ENCODE peak calls at places on chromosomes 11 and 22, in nine cellular contexts. One of them, this sample, is unnamed.
A peak's percentile ranks its signal among the peaks of the same experiment; 100 is the strongest.

GRCh38 chr11:108697872-108698473 is 33.1 kb downstream of the DDX10 start:
- DNase-seq in sigmoid colon: no peak
- DNase-seq in GM12891: peak; percentile 29
- DNase-seq in SK-N-SH: peak; percentile 59
- DNase-seq in prostate gland: peak; percentile 45
- DNase-seq in transverse colon: peak; percentile 29
- DNase-seq in spleen: no peak
- DNase-seq in K562: peak; percentile 26
- DNase-seq in endothelial cell of umbilical vein: peak; percentile 78
- DNase-seq in this sample: peak; percentile 29

GRCh38 chr11:103892603-103893002 is 143.8 kb upstream of the DDI1 start:
- DNase-seq in sigmoid colon: no peak
- DNase-seq in GM12891: no peak
- DNase-seq in SK-N-SH: no peak
- DNase-seq in prostate gland: no peak
- DNase-seq in transverse colon: no peak
- DNase-seq in spleen: no peak
- DNase-seq in K562: no peak
- DNase-seq in endothelial cell of umbilical vein: no peak
- DNase-seq in this sample: no peak

GRCh38 chr11:32435152-32435480 is 223 bp downstream of the WT1 start:
- DNase-seq in sigmoid colon: no peak
- DNase-seq in GM12891: no peak
- DNase-seq in SK-N-SH: no peak
- DNase-seq in prostate gland: no peak
- DNase-seq in transverse colon: no peak
- DNase-seq in spleen: peak; percentile 71
- DNase-seq in K562: no peak
- DNase-seq in endothelial cell of umbilical vein: no peak
- DNase-seq in this sample: no peak

GRCh38 chr11:107683807-107684206 is 28.0 kb downstream of the SLN start:
- DNase-seq in sigmoid colon: no peak
- DNase-seq in GM12891: no peak
- DNase-seq in SK-N-SH: peak; percentile 24
- DNase-seq in prostate gland: no peak
- DNase-seq in transverse colon: no peak
- DNase-seq in spleen: no peak
- DNase-seq in K562: peak; percentile 48
- DNase-seq in endothelial cell of umbilical vein: no peak
- DNase-seq in this sample: no peak

GRCh38 chr22:45069925-45070324 is 60.1 kb upstream of the PHF21B start:
- DNase-seq in sigmoid colon: no peak
- DNase-seq in GM12891: no peak
- DNase-seq in SK-N-SH: no peak
- DNase-seq in prostate gland: no peak
- DNase-seq in transverse colon: no peak
- DNase-seq in spleen: no peak
- DNase-seq in K562: no peak
- DNase-seq in endothelial cell of umbilical vein: no peak
- DNase-seq in this sample: no peak

GRCh38 chr11:6799402-6799801 is at the start of gene OR6A2:
- DNase-seq in sigmoid colon: no peak
- DNase-seq in GM12891: no peak
- DNase-seq in SK-N-SH: no peak
- DNase-seq in prostate gland: no peak
- DNase-seq in transverse colon: no peak
- DNase-seq in spleen: no peak
- DNase-seq in K562: no peak
- DNase-seq in endothelial cell of umbilical vein: no peak
- DNase-seq in this sample: no peak

GRCh38 chr22:20463324-20464095 is 25.9 kb upstream of the SCARF2 start:
- DNase-seq in sigmoid colon: no peak
- DNase-seq in GM12891: no peak
- DNase-seq in SK-N-SH: no peak
- DNase-seq in prostate gland: no peak
- DNase-seq in transverse colon: no peak
- DNase-seq in spleen: peak; percentile 88
- DNase-seq in K562: no peak
- DNase-seq in endothelial cell of umbilical vein: no peak
- DNase-seq in this sample: no peak

GRCh38 chr11:128240546-128240945 is 346.8 kb downstream of the ETS1 start:
- DNase-seq in sigmoid colon: no peak
- DNase-seq in GM12891: no peak
- DNase-seq in SK-N-SH: no peak
- DNase-seq in prostate gland: no peak
- DNase-seq in transverse colon: no peak
- DNase-seq in spleen: no peak
- DNase-seq in K562: no peak
- DNase-seq in endothelial cell of umbilical vein: peak; percentile 95
- DNase-seq in this sample: no peak

DNA sequence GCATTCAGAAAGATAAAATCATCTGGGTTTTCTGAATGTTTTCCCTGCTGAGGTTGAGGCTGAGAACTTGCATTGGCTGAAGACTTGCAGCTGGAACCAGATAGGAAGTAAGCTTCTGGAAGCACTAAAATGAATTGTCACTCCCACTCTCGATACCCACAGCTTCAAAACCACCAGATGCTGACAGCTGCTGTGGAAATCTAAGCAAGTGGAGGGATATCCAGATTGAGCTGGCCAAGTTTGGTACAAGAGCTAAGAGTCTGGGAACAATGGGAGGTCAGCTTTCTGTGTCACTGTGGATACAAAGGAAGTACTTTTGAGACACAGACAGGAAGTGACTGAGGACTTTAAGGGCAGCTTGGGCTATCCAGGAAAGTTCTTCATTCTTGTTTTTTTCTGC is 51.3 kb upstream of the CD44 start:
- DNase-seq in sigmoid colon: no peak
- DNase-seq in GM12891: no peak
- DNase-seq in SK-N-SH: no peak
- DNase-seq in prostate gland: no peak
- DNase-seq in transverse colon: no peak
- DNase-seq in spleen: no peak
- DNase-seq in K562: no peak
- DNase-seq in endothelial cell of umbilical vein: peak; percentile 49
- DNase-seq in this sample: no peak
- TF ChIP-seq POLR2AphosphoS5 in sigmoid colon: peak; percentile 21
- TF ChIP-seq POLR2AphosphoS5 in GM12891: no peak
- TF ChIP-seq POLR2AphosphoS5 in SK-N-SH: no peak
- TF ChIP-seq POLR2AphosphoS5 in prostate gland: no peak
- TF ChIP-seq POLR2AphosphoS5 in transverse colon: peak; percentile 25
- TF ChIP-seq POLR2AphosphoS5 in spleen: no peak
- TF ChIP-seq POLR2AphosphoS5 in K562: no peak
- TF ChIP-seq POLR2AphosphoS5 in endothelial cell of umbilical vein: peak; percentile 39
- TF ChIP-seq POLR2AphosphoS5 in this sample: no peak

GRCh38 chr11:129365816-129366215 is 9.8 kb upstream of the BARX2 start:
- DNase-seq in sigmoid colon: no peak
- DNase-seq in GM12891: no peak
- DNase-seq in SK-N-SH: no peak
- DNase-seq in prostate gland: no peak
- DNase-seq in transverse colon: no peak
- DNase-seq in spleen: no peak
- DNase-seq in K562: no peak
- DNase-seq in endothelial cell of umbilical vein: no peak
- DNase-seq in this sample: no peak
- TF ChIP-seq POLR2AphosphoS5 in sigmoid colon: no peak
- TF ChIP-seq POLR2AphosphoS5 in GM12891: no peak
- TF ChIP-seq POLR2AphosphoS5 in SK-N-SH: no peak
- TF ChIP-seq POLR2AphosphoS5 in prostate gland: no peak
- TF ChIP-seq POLR2AphosphoS5 in transverse colon: no peak
- TF ChIP-seq POLR2AphosphoS5 in spleen: no peak
- TF ChIP-seq POLR2AphosphoS5 in K562: no peak
- TF ChIP-seq POLR2AphosphoS5 in endothelial cell of umbilical vein: no peak
- TF ChIP-seq POLR2AphosphoS5 in this sample: no peak

GRCh38 chr11:77604281-77604680 is 14.5 kb downstream of the AQP11 start:
- DNase-seq in sigmoid colon: no peak
- DNase-seq in GM12891: no peak
- DNase-seq in SK-N-SH: no peak
- DNase-seq in prostate gland: no peak
- DNase-seq in transverse colon: no peak
- DNase-seq in spleen: no peak
- DNase-seq in K562: no peak
- DNase-seq in endothelial cell of umbilical vein: no peak
- DNase-seq in this sample: no peak

GRCh38 chr11:77596626-77597025 is 6.9 kb downstream of the AQP11 start:
- DNase-seq in sigmoid colon: no peak
- DNase-seq in GM12891: no peak
- DNase-seq in SK-N-SH: no peak
- DNase-seq in prostate gland: no peak
- DNase-seq in transverse colon: no peak
- DNase-seq in spleen: no peak
- DNase-seq in K562: no peak
- DNase-seq in endothelial cell of umbilical vein: no peak
- DNase-seq in this sample: no peak

GRCh38 chr11:77598195-77598594 is 8.4 kb downstream of the AQP11 start:
- DNase-seq in sigmoid colon: no peak
- DNase-seq in GM12891: no peak
- DNase-seq in SK-N-SH: no peak
- DNase-seq in prostate gland: peak; percentile 41
- DNase-seq in transverse colon: no peak
- DNase-seq in spleen: no peak
- DNase-seq in K562: no peak
- DNase-seq in endothelial cell of umbilical vein: no peak
- DNase-seq in this sample: no peak

DNA sequence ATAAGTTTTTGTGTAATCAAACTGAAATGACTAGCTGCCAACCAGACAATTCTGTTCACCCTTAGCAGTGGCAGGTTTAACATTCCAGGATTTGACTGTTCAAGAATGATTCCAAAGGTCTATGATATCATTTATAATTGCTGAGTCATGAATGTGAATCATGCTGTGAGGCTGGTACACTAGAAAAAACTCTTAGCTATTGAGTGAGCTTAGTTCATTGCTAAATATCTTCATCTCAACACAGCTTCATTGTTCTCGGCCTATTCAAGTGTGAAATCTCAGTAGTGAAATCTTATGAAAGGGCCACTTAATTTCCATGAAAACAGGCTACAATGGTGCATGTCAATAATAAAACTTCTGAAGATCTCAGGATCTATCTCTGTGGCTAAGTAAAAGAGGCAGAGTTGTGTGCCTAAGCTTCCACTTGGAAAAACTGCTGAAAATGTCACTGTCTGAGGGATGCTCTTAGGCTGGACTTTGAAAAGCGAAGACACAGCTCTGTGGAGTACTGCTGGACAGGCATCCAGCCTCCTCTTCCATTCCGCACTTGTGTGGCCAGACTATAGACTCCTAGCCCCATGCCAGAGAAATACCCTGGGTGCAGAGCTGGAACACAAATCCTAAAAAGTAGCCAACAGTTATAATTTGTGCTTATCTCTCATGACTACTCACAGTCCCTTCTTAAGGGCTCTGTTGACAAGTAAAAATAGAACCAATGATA is 12.8 kb downstream of the AQP11 start:
- DNase-seq in sigmoid colon: no peak
- DNase-seq in GM12891: no peak
- DNase-seq in SK-N-SH: no peak
- DNase-seq in prostate gland: no peak
- DNase-seq in transverse colon: no peak
- DNase-seq in spleen: no peak
- DNase-seq in K562: peak; percentile 21
- DNase-seq in endothelial cell of umbilical vein: peak; percentile 75
- DNase-seq in this sample: no peak
- TF ChIP-seq POLR2AphosphoS5 in sigmoid colon: no peak
- TF ChIP-seq POLR2AphosphoS5 in GM12891: no peak
- TF ChIP-seq POLR2AphosphoS5 in SK-N-SH: peak; percentile 41
- TF ChIP-seq POLR2AphosphoS5 in prostate gland: no peak
- TF ChIP-seq POLR2AphosphoS5 in transverse colon: peak; percentile 43
- TF ChIP-seq POLR2AphosphoS5 in spleen: no peak
- TF ChIP-seq POLR2AphosphoS5 in K562: no peak
- TF ChIP-seq POLR2AphosphoS5 in endothelial cell of umbilical vein: no peak
- TF ChIP-seq POLR2AphosphoS5 in this sample: no peak

GRCh38 chr11:120562806-120563425 is 51.4 kb downstream of the GRIK4 start:
- DNase-seq in sigmoid colon: no peak
- DNase-seq in GM12891: no peak
- DNase-seq in SK-N-SH: no peak
- DNase-seq in prostate gland: no peak
- DNase-seq in transverse colon: no peak
- DNase-seq in spleen: peak; percentile 48
- DNase-seq in K562: no peak
- DNase-seq in endothelial cell of umbilical vein: no peak
- DNase-seq in this sample: no peak

GRCh38 chr11:120564573-120565301 is 53.2 kb downstream of the GRIK4 start:
- DNase-seq in sigmoid colon: no peak
- DNase-seq in GM12891: peak; percentile 81
- DNase-seq in SK-N-SH: peak; percentile 68
- DNase-seq in prostate gland: no peak
- DNase-seq in transverse colon: no peak
- DNase-seq in spleen: peak; percentile 78
- DNase-seq in K562: peak; percentile 35
- DNase-seq in endothelial cell of umbilical vein: peak; percentile 45
- DNase-seq in this sample: peak; percentile 79

GRCh38 chr11:120566176-120566575 is 54.6 kb downstream of the GRIK4 start:
- DNase-seq in sigmoid colon: no peak
- DNase-seq in GM12891: no peak
- DNase-seq in SK-N-SH: no peak
- DNase-seq in prostate gland: no peak
- DNase-seq in transverse colon: no peak
- DNase-seq in spleen: no peak
- DNase-seq in K562: no peak
- DNase-seq in endothelial cell of umbilical vein: peak; percentile 77
- DNase-seq in this sample: no peak

GRCh38 chr11:120565436-120566155 is 54.0 kb downstream of the GRIK4 start:
- DNase-seq in sigmoid colon: peak; percentile 24
- DNase-seq in GM12891: no peak
- DNase-seq in SK-N-SH: no peak
- DNase-seq in prostate gland: no peak
- DNase-seq in transverse colon: no peak
- DNase-seq in spleen: no peak
- DNase-seq in K562: no peak
- DNase-seq in endothelial cell of umbilical vein: no peak
- DNase-seq in this sample: no peak

DNA sequence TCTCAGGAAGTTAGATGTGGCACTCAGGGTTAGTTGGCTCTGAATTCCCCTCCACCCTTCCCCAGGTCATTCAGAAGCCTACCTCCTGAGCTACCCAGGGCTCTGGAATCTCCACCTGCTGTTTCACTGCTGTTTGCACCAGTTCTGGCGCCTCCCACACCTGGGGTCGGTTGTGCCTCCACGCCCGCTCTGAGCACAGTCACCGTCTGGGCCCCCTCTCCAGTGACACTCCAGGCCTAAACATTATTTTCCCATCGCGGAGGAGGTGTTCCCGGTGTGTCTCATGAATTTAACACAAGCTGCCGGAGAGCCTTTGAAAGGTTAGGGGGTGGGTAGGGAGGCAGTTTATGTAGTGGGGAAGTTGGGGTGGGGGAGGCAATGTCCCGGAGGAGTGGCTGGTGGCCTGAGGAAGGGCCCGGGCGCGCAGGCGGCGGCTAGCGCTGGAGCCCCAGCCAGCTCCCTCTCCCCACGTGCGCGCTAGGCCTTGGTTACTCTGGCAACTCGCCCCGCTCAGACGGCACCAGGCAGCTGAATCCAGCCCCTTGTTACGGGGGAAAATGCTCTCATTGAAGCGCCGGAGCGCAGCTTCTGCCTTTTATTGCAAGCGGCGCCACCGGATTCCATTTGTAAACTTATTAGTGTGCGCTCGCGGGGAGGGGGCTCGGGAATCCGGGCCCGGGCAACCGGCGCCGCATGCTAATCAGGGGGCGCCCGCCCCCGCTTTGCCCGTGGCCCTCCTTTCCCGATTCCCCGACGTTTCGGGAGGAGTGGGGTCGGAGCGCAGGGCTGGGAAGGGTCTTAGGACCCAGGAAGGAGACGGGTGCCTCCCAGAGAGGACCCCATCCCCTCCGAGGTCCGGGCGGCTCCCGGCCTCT is 52.4 kb downstream of the GRIK4 start:
- DNase-seq in sigmoid colon: no peak
- DNase-seq in GM12891: no peak
- DNase-seq in SK-N-SH: no peak
- DNase-seq in prostate gland: no peak
- DNase-seq in transverse colon: no peak
- DNase-seq in spleen: peak; percentile 67
- DNase-seq in K562: no peak
- DNase-seq in endothelial cell of umbilical vein: peak; percentile 20
- DNase-seq in this sample: no peak
- TF ChIP-seq POLR2AphosphoS5 in sigmoid colon: no peak
- TF ChIP-seq POLR2AphosphoS5 in GM12891: no peak
- TF ChIP-seq POLR2AphosphoS5 in SK-N-SH: no peak
- TF ChIP-seq POLR2AphosphoS5 in prostate gland: no peak
- TF ChIP-seq POLR2AphosphoS5 in transverse colon: no peak
- TF ChIP-seq POLR2AphosphoS5 in spleen: no peak
- TF ChIP-seq POLR2AphosphoS5 in K562: no peak
- TF ChIP-seq POLR2AphosphoS5 in endothelial cell of umbilical vein: no peak
- TF ChIP-seq POLR2AphosphoS5 in this sample: no peak